ENCODE peak calls at places on chromosome 19, in six cellular contexts. T is tibial artery; B is neural progenitor cell; L is SK-N-SH; U is neuronal stem cell; C is CD8-positive, alpha-beta T cell. F is an unnamed sample.

GRCh38 chr19:14770944-14771839 is 7.2 kb downstream of the ADGRE2 start:
- DNase-seq in T (no peak), B (peak; percentile 23), L (no peak), U (no peak), C (no peak), F (no peak)

GRCh38 chr19:44725251-44725650 is 23.3 kb upstream of the BCL3 start:
- DNase-seq in T (no peak), B (no peak), L (no peak), U (no peak), C (no peak), F (no peak)

GRCh38 chr19:38478273-38478971 is 44.9 kb downstream of the RYR1 start:
- DNase-seq in T (no peak), B (peak; percentile 65), L (peak; percentile 64), U (no peak), C (no peak), F (no peak)

GRCh38 chr19:44585371-44586141 is 27.8 kb upstream of the IGSF23 start:
- DNase-seq in T (no peak), B (no peak), L (no peak), U (no peak), C (no peak), F (no peak)

GRCh38 chr19:38458991-38459390 is 25.5 kb downstream of the RYR1 start:
- DNase-seq in T (no peak), B (no peak), L (no peak), U (no peak), C (no peak), F (no peak)

GRCh38 chr19:35213678-35214632 is 14.6 kb downstream of the FAM187B start:
- DNase-seq in T (peak; percentile 82), B (no peak), L (peak; percentile 72), U (no peak), C (peak; percentile 88), F (peak; percentile 73)

GRCh38 chr19:51710163-51710562 is 13.6 kb downstream of the HAS1 start:
- DNase-seq in T (no peak), B (no peak), L (no peak), U (no peak), C (no peak), F (no peak)

GRCh38 chr19:17749912-17750317 is 1.4 kb upstream of the FCHO1 start:
- DNase-seq in T (no peak), B (no peak), L (no peak), U (no peak), C (peak; percentile 34), F (no peak)

GRCh38 chr19:10916602-10917001 is 11.8 kb downstream of the YIPF2 start:
- DNase-seq in T (no peak), B (no peak), L (no peak), U (no peak), C (no peak), F (no peak)

GRCh38 chr19:11024259-11024658 is 63.4 kb downstream of the SMARCA4 start:
- DNase-seq in T (no peak), B (no peak), L (no peak), U (no peak), C (no peak), F (no peak)

GRCh38 chr19:43773725-43774102 is 7.1 kb downstream of the KCNN4 start:
- DNase-seq in T (no peak), B (peak; percentile 36), L (no peak), U (no peak), C (no peak), F (no peak)

GRCh38 chr19:41746593-41747227 is 8.6 kb upstream of the CEACAM6 start:
- DNase-seq in T (no peak), B (peak; percentile 31), L (peak; percentile 40), U (peak; percentile 3), C (peak; percentile 39), F (peak; percentile 69)

GRCh38 chr19:2420490-2420889 is 6.9 kb downstream of the TIMM13 start:
- DNase-seq in T (no peak), B (no peak), L (no peak), U (no peak), C (no peak), F (no peak)
- H3K36me3 ChIP-seq in T (peaks cover 40% of the 10 kb centered on the region), B (no peaks in the 10 kb centered on the region), L (peaks cover 14% of the 10 kb centered on the region), U (peaks cover 25% of the 10 kb centered on the region), C (no peaks in the 10 kb centered on the region), F (peaks cover 21% of the 10 kb centered on the region)

DNA sequence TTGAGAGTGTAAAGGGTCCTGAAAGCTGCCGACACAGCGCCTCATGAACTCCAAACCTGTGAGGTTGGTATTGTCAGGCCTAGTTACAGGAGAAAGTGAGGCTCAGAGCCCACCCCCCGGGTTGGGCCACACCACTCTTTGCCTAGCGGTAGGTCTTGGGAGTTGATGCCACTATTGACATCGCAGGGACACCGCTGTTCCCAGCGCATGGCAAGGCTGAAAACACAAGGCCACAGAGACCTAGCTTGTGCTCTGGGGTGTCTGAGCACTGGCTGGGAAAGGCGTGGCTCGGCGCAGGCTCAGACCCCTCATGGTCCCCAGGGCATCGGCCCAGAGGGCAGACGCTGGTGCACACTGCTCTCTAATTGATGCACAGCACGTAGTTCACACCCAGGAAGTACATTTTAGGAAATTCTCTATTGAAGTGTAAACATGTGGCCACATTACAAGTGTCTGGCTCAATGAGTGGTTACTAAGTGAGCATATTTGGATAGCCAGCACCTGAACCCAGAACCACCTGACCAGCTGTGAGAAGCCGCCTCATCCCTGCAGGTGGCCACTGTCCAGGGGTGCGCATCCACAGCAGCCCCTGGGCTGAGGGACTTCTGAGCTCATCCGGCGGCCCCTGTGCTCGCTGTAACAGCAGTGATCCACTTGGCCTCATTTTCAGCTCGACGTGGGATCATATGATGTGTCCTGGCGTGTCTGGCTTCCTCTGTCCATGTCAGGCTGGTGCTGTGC is 27.3 kb downstream of the UPF1 start:
- DNase-seq in T (no peak), B (no peak), L (no peak), U (no peak), C (no peak), F (no peak)
- H3K36me3 ChIP-seq in T (peaks cover 100% of the 10 kb centered on the region), B (no peaks in the 10 kb centered on the region), L (peaks cover 95% of the 10 kb centered on the region), U (peaks cover 100% of the 10 kb centered on the region), C (peaks cover 90% of the 10 kb centered on the region), F (peaks cover 92% of the 10 kb centered on the region)

GRCh38 chr19:18903146-18904056 is 7.4 kb upstream of the CERS1 start:
- DNase-seq in T (no peak), B (no peak), L (no peak), U (no peak), C (no peak), F (no peak)

GRCh38 chr19:18905058-18905456 is 9.1 kb upstream of the CERS1 start:
- DNase-seq in T (no peak), B (no peak), L (no peak), U (no peak), C (no peak), F (no peak)

GRCh38 chr19:18904334-18905057 is 8.5 kb upstream of the CERS1 start:
- DNase-seq in T (no peak), B (no peak), L (no peak), U (no peak), C (no peak), F (no peak)

GRCh38 chr19:18906605-18907519 is 10.9 kb upstream of the CERS1 start:
- DNase-seq in T (no peak), B (no peak), L (no peak), U (no peak), C (no peak), F (no peak)

DNA sequence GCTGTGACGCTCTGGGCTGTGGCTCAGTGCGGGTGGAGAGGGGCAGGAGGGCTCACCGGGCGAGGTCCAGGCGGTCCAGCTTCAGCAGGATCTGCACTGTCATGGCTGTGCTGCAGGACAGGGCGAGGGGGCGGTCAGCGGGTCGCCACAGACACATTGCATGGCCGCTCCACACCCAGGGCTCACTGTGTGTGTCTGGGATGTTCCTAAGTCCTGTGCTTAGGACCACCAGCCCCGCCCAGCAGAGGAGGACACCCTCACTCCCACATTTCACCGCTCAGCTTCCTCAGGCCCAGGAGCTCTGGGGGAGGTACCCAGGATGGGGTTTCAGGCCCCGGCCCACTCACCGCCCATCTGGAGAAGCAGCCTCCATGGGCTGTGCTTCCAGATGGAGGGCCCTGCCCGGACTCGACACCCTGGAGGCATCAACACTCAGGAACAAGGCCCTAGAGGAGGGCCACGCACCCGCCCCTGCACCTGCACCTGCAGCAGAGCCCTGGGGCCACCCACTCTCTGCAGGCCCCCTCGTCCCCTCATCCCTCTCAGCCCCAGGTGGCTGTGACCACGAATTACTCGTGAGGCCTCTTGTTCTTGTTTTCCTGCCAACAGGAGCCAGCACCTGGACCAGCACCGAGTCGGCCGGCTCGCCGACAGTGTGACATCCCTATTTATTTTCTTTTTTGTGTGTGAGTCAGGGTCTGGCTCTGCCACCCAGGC is 9.7 kb upstream of the CERS1 start:
- DNase-seq in T (no peak), B (no peak), L (no peak), U (no peak), C (no peak), F (no peak)
- H3K36me3 ChIP-seq in T (peaks cover 99% of the 10 kb centered on the region), B (no peaks in the 10 kb centered on the region), L (peaks cover 56% of the 10 kb centered on the region), U (peaks cover 82% of the 10 kb centered on the region), C (peaks cover 28% of the 10 kb centered on the region), F (peaks cover 3% of the 10 kb centered on the region)

GRCh38 chr19:57779220-57779845 is 9.9 kb downstream of the ZNF586 start:
- DNase-seq in T (no peak), B (no peak), L (no peak), U (no peak), C (no peak), F (no peak)
- H3K36me3 ChIP-seq in T (peaks cover 88% of the 10 kb centered on the region), B (peaks cover 4% of the 10 kb centered on the region), L (peaks cover 26% of the 10 kb centered on the region), U (peaks cover 78% of the 10 kb centered on the region), C (peaks cover 56% of the 10 kb centered on the region), F (peaks cover 40% of the 10 kb centered on the region)

DNA sequence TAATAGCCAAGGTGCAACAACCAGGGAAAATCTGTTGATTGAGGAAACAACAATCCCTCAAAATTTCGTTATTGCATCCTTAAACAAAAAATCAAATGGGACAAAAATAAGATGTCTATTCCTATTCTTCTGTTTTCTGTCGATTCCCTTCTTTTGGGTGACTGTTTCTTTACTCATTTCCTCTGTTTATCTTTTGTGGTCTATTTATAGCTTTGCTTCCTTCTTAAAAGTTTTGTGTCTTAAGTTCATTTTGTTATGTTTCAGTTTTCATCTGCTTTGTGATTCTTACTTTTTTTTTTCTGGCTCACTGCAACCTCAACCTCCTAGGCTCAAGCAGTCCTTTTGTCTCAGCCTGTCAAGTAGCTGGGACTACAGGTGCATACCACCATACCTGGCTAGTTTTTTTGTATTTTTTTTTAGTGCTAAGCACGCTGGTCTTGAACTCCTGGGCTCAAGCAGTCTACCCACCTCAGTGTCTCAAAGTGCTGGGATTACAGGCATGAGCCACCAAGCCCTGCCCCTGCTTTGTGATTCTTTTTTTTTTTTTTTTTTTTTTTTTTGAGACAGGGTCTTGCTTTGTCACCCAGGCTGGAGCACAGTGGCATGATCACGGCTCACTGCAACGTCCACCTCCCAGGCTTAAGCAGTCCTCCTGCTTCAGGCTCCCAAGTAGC is 10.4 kb downstream of the ZNF146 start:
- DNase-seq in T (no peak), B (no peak), L (no peak), U (no peak), C (no peak), F (no peak)
- H3K36me3 ChIP-seq in T (peaks cover 86% of the 10 kb centered on the region), B (peaks cover 32% of the 10 kb centered on the region), L (peaks cover 47% of the 10 kb centered on the region), U (peaks cover 99% of the 10 kb centered on the region), C (peaks cover 48% of the 10 kb centered on the region), F (peaks cover 36% of the 10 kb centered on the region)

F was measured in lung.